ENCODE peak calls at places on chromosomes 11 and 22, in nine cellular contexts. C is HEK293T; Y is right lobe of liver; L is Calu3; H is AG09319; D is activated CD4-positive, alpha-beta T cell treated with anti-CD3 and anti-CD28 coated beads, Interleukin-2, amount 50 U/mL, for 4 hours; N is cardiac septum; E is HTR-8/SVneo; A is body of pancreas. M is an unnamed sample.

GRCh38 chr11:117825538-117826359 is 1.2 kb upstream of the FXYD2 start:
- DNase-seq in C (no peak), Y (peak), L (no peak), H (no peak), D (no peak), N (peak), E (no peak), A (peak), M (no peak)

GRCh38 chr11:64461081-64461480 is 102.1 kb downstream of the RPS6KA4 start:
- DNase-seq in C (no peak), Y (no peak), L (no peak), H (no peak), D (no peak), N (peak), E (no peak), A (no peak), M (no peak)

GRCh38 chr22:41598081-41598480 is 8.4 kb upstream of the PMM1 start:
- DNase-seq in C (no peak), Y (no peak), L (no peak), H (no peak), D (no peak), N (no peak), E (peak), A (no peak), M (no peak)

GRCh38 chr11:65425971-65426838 is 3.6 kb downstream of the NEAT1 start:
- DNase-seq in C (no peak), Y (peak), L (no peak), H (no peak), D (no peak), N (peak), E (no peak), A (no peak), M (no peak)

GRCh38 chr11:108405706-108406105 is 61.6 kb downstream of the C11orf65 start:
- DNase-seq in C (no peak), Y (no peak), L (no peak), H (no peak), D (no peak), N (no peak), E (no peak), A (no peak), M (no peak)

GRCh38 chr11:94948070-94948617 is 25.2 kb downstream of the CWC15 start:
- DNase-seq in C (no peak), Y (no peak), L (no peak), H (peak), D (no peak), N (no peak), E (no peak), A (no peak), M (no peak)

GRCh38 chr11:63667993-63668392 is 3.2 kb downstream of the ATL3 start:
- DNase-seq in C (no peak), Y (no peak), L (no peak), H (peak), D (no peak), N (no peak), E (peak), A (no peak), M (no peak)

GRCh38 chr11:92886243-92886905 is 83.1 kb upstream of the MTNR1B start:
- DNase-seq in C (peak), Y (no peak), L (peak), H (no peak), D (no peak), N (no peak), E (peak), A (peak), M (peak)

GRCh38 chr11:721913-722811 is 16.1 kb downstream of the EPS8L2 start:
- DNase-seq in C (no peak), Y (peak), L (no peak), H (no peak), D (peak), N (no peak), E (no peak), A (no peak), M (no peak)

GRCh38 chr11:69167130-69167915 is 11.6 kb downstream of the SMIM38 start:
- DNase-seq in C (no peak), Y (no peak), L (no peak), H (no peak), D (no peak), N (no peak), E (no peak), A (no peak), M (no peak)

GRCh38 chr22:23243006-23243573 is 62.8 kb downstream of the BCR start:
- DNase-seq in C (no peak), Y (no peak), L (no peak), H (no peak), D (peak), N (no peak), E (no peak), A (no peak), M (no peak)

GRCh38 chr11:28107331-28107725 is 628 bp downstream of the KIF18A start:
- DNase-seq in C (peak), Y (no peak), L (no peak), H (no peak), D (no peak), N (no peak), E (peak), A (no peak), M (no peak)

GRCh38 chr11:60910281-60910687 is 3.7 kb upstream of the TMEM109 start:
- DNase-seq in C (no peak), Y (no peak), L (no peak), H (no peak), D (no peak), N (no peak), E (no peak), A (peak), M (no peak)

GRCh38 chr11:19394525-19395016 is 153.8 kb upstream of the E2F8 start:
- DNase-seq in C (no peak), Y (no peak), L (no peak), H (no peak), D (no peak), N (no peak), E (no peak), A (no peak), M (no peak)

GRCh38 chr22:46769191-46769675 is 6.8 kb downstream of the TBC1D22A start:
- DNase-seq in C (no peak), Y (no peak), L (no peak), H (no peak), D (no peak), N (peak), E (no peak), A (peak), M (no peak)

GRCh38 chr22:19974935-19975706 is 33.5 kb upstream of the TXNRD2 start:
- DNase-seq in C (no peak), Y (no peak), L (no peak), H (no peak), D (no peak), N (no peak), E (no peak), A (no peak), M (no peak)

GRCh38 chr11:86577663-86578636 is 94.5 kb downstream of the ME3 start:
- DNase-seq in C (no peak), Y (peak), L (peak), H (peak), D (no peak), N (no peak), E (no peak), A (peak), M (no peak)

GRCh38 chr22:17970205-17970708 is 54.1 kb downstream of the MICAL3 start:
- DNase-seq in C (no peak), Y (no peak), L (no peak), H (no peak), D (no peak), N (no peak), E (peak), A (no peak), M (no peak)

GRCh38 chr11:14974723-14975587 is 2.8 kb upstream of the CALCA start:
- DNase-seq in C (peak), Y (peak), L (peak), H (no peak), D (peak), N (no peak), E (no peak), A (peak), M (peak)

GRCh38 chr11:134346101-134346975 is 14.6 kb downstream of the GLB1L2 start:
- DNase-seq in C (no peak), Y (no peak), L (no peak), H (no peak), D (no peak), N (no peak), E (no peak), A (no peak), M (no peak)

GRCh38 chr11:63573881-63574855 is 11.0 kb upstream of the PLAAT2 start:
- DNase-seq in C (no peak), Y (peak), L (peak), H (peak), D (no peak), N (no peak), E (no peak), A (peak), M (peak)

GRCh38 chr11:116797816-116798215 is 6.1 kb upstream of the APOA5 start:
- DNase-seq in C (no peak), Y (no peak), L (no peak), H (no peak), D (no peak), N (no peak), E (no peak), A (peak), M (no peak)

GRCh38 chr22:48444320-48445112 is 1383.2 kb downstream of the BRD1 start:
- DNase-seq in C (no peak), Y (no peak), L (no peak), H (no peak), D (no peak), N (no peak), E (no peak), A (no peak), M (no peak)